ENCODE peak calls at places on chromosomes 6 and 20, in seven cellular contexts. Y, C, I, F, J, N and W are unnamed samples. For H3K27me3, the result is how much of the 10 kb centered on the place peaks cover.

GRCh38 chr6:108175176-108175591 is 9.4 kb downstream of the NR2E1 start:
- DNase-seq in F (no peak), I (no peak), Y (no peak), J (no peak), N (no peak), C (no peak), W (no peak)

GRCh38 chr6:112563368-112563767 is 216.2 kb downstream of the RFPL4B start:
- DNase-seq in N (no peak), Y (no peak), J (no peak), C (peak), F (no peak), I (peak), W (no peak)

GRCh38 chr6:119347466-119348307 is 1.9 kb downstream of the MAN1A1 start:
- DNase-seq in J (peak), I (no peak), N (no peak), C (no peak), Y (peak), F (peak), W (no peak)

GRCh38 chr6:26577720-26578072 is 19.1 kb upstream of the ABT1 start:
- DNase-seq in I (no peak), N (no peak), Y (no peak), F (no peak), C (no peak), J (no peak), W (no peak)

GRCh38 chr20:20235681-20236080 is 132.2 kb upstream of the INSM1 start:
- DNase-seq in N (no peak), I (no peak), J (no peak), Y (no peak), F (no peak), C (no peak), W (no peak)

GRCh38 chr20:35615667-35616464 is at the start of gene SPAG4:
- DNase-seq in C (no peak), Y (peak), I (peak), J (peak), F (peak), N (peak), W (no peak)

GRCh38 chr6:17354700-17355403 is 38.5 kb upstream of the CAP2 start:
- DNase-seq in N (no peak), J (no peak), F (no peak), Y (no peak), I (peak), C (no peak), W (no peak)

GRCh38 chr6:108651781-108652227 is 91.1 kb downstream of the FOXO3 start:
- DNase-seq in Y (peak), C (no peak), N (no peak), F (no peak), J (peak), I (peak), W (peak)

GRCh38 chr6:37806213-37806612 is 13.3 kb upstream of the ZFAND3 start:
- DNase-seq in I (no peak), N (no peak), Y (no peak), F (no peak), C (no peak), J (no peak), W (no peak)

GRCh38 chr6:170236131-170236851 is 54.6 kb downstream of the DLL1 start:
- DNase-seq in F (peak), N (no peak), C (no peak), I (no peak), Y (peak), J (no peak), W (no peak)

GRCh38 chr20:34475979-34476736 is 40.1 kb upstream of the DYNLRB1 start:
- DNase-seq in Y (peak), N (no peak), C (no peak), J (peak), F (no peak), I (no peak), W (no peak)

GRCh38 chr6:43913388-43914271 is 143.6 kb downstream of the VEGFA start:
- DNase-seq in C (no peak), F (no peak), J (no peak), I (peak), Y (no peak), N (no peak), W (no peak)

GRCh38 chr6:122735618-122736017 is 43.9 kb upstream of the FABP7 start:
- DNase-seq in Y (no peak), F (no peak), I (no peak), C (no peak), J (no peak), N (no peak), W (no peak)

GRCh38 chr6:19024737-19025136 is 637.6 kb downstream of the RNF144B start:
- DNase-seq in C (peak), J (no peak), Y (no peak), I (peak), F (peak), N (no peak), W (no peak)
- TF ChIP-seq CTCF in C (peak), J (peak), Y (peak), I (peak), F (peak), N (no peak), W (peak)

GRCh38 chr20:25148982-25149846 is 46.3 kb upstream of the ENTPD6 start:
- DNase-seq in N (no peak), C (no peak), F (no peak), Y (no peak), J (no peak), I (no peak), W (no peak)
- H3K27me3 ChIP-seq in N (under half), C (under half), F (under half), Y (half or more), J (under half), I (under half), W (under half)

GRCh38 chr6:55782275-55782674 is 93.1 kb downstream of the BMP5 start:
- DNase-seq in Y (no peak), J (no peak), F (no peak), C (no peak), I (no peak), N (no peak), W (no peak)
- TF ChIP-seq CTCF in Y (no peak), J (no peak), F (no peak), C (no peak), I (no peak), N (no peak), W (no peak)

GRCh38 chr20:63333241-63333836 is 27.8 kb downstream of the CHRNA4 start:
- DNase-seq in I (no peak), J (peak), C (no peak), F (no peak), Y (peak), N (no peak), W (no peak)

GRCh38 chr20:63334356-63334755 is 26.8 kb downstream of the CHRNA4 start:
- DNase-seq in F (no peak), N (no peak), I (no peak), Y (no peak), C (no peak), J (no peak), W (no peak)

GRCh38 chr20:63330940-63331339 is 30.2 kb downstream of the CHRNA4 start:
- DNase-seq in I (no peak), C (no peak), N (no peak), Y (peak), F (no peak), J (peak), W (no peak)

GRCh38 chr20:63331741-63332400 is 29.3 kb downstream of the CHRNA4 start:
- DNase-seq in J (no peak), N (no peak), Y (no peak), I (no peak), F (no peak), C (no peak), W (no peak)

GRCh38 chr20:63332488-63333240 is 28.5 kb downstream of the CHRNA4 start:
- DNase-seq in Y (no peak), F (no peak), N (no peak), J (peak), C (no peak), I (no peak), W (no peak)
- H3K27me3 ChIP-seq in Y (half or more), F (under half), N (under half), J (half or more), C (under half), I (under half), W (under half)

DNA sequence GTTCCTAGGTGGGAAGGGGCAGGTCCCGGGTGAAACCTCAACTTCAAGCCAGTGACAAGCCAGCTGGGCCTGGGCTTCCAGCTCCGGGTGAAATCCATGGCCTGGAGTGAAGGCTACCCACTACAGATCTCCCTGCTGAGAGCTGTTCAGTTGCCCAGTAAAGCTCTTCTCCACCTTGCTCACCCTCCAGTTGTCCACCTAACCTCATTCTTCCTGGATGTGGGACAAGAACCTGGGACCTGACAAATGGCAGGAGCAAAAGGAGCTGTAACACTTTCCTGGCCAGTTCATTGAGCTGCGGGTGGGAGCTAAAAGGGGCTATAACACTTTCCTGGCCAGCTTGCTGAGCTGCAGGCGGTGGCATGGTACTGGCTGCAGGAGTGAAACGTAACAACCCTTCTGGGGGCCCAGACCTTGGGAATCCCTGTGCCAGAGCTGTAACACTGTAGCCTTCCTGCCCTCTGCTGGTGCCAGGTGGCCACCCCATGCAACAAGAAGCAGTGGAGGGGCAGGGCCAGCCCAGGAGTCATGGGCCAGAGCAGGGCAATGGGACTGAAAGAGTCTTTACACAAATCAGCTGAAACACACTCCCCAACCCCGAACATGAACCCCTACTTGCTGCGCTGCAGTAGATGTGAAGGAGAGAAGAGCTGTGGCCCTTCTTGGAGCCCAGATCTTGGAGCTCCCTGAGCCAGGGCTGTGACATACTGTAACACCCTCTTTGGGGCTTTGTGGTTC is 3.6 kb upstream of the HINT3 start:
- DNase-seq in J (no peak), N (no peak), F (no peak), I (peak), C (no peak), Y (no peak), W (no peak)
- TF ChIP-seq CTCF in J (no peak), N (no peak), F (no peak), I (peak), C (peak), Y (no peak), W (peak)

DNA sequence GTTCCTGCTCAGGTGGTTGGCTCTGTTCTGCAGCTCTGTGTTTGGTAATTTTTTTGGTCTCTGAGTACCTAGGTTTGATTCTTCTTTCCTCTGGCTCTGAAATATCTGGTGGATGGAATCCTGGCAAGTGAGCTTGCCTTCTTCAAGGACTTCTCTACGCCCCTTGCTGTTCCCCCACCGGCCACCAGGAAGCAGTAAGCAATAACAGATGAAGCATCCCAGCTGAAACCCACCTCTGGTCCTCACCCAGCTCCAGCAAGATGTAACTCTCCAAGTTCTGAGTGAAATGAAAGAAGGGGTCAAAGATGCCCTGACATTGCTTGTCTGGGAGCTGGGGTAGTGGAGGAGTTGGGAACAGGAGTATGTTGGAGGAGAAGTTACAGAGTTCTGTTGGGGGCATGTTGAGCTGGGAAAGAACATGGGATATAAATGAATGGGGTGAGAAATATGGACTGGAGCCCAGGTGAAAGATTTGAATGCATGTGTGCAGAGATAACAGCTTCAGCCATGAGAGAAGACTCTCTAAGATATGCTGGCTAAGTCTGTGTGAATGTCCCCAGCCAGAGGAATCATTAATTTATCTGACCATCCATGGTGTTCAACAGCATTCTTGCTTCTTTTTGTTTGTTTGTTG is 51.3 kb upstream of the GLP1R start:
- DNase-seq in Y (peak), N (no peak), J (no peak), C (no peak), F (peak), I (peak), W (no peak)
- H3K27me3 ChIP-seq in Y (under half), N (under half), J (under half), C (under half), F (under half), I (under half), W (under half)